ENCODE peak calls at places on chromosomes 3 and 15, in six cellular contexts. K, Y, O, D, M and U are unnamed samples.

GRCh38 chr3:54962200-54962599 is 34.3 kb upstream of the LRTM1 start:
- DNase-seq in K (no peak), Y (no peak), O (no peak), D (no peak), M (no peak), U (no peak)

GRCh38 chr3:195096484-195097330 is 174.3 kb downstream of the XXYLT1 start:
- DNase-seq in K (no peak), Y (no peak), O (no peak), D (no peak), M (no peak), U (no peak)

GRCh38 chr3:86967062-86967461 is 23.9 kb downstream of the VGLL3 start:
- DNase-seq in K (no peak), Y (no peak), O (no peak), D (no peak), M (no peak), U (no peak)

GRCh38 chr15:39438795-39439577 is 141.9 kb upstream of the THBS1 start:
- DNase-seq in K (no peak), Y (no peak), O (no peak), D (no peak), M (peak; percentile 73), U (peak; percentile 44)

GRCh38 chr3:62566022-62566557 is 192.7 kb upstream of the FEZF2 start:
- DNase-seq in K (no peak), Y (no peak), O (no peak), D (no peak), M (no peak), U (no peak)

GRCh38 chr15:75732809-75733451 is 20.3 kb upstream of the CSPG4 start:
- DNase-seq in K (peak; percentile 90), Y (peak; percentile 86), O (peak; percentile 89), D (peak; percentile 55), M (peak; percentile 73), U (peak; percentile 69)

GRCh38 chr3:101695779-101696372 is 9.4 kb upstream of the RPL24 start:
- DNase-seq in K (peak; percentile 33), Y (peak; percentile 91), O (peak; percentile 39), D (no peak), M (peak; percentile 74), U (peak; percentile 66)

GRCh38 chr3:53996153-53996861 is 104.6 kb upstream of the SELENOK start:
- DNase-seq in K (no peak), Y (peak; percentile 22), O (no peak), D (no peak), M (no peak), U (no peak)

GRCh38 chr3:123431658-123432323 is 17.1 kb downstream of the ADCY5 start:
- DNase-seq in K (no peak), Y (no peak), O (no peak), D (no peak), M (no peak), U (no peak)

GRCh38 chr3:43707998-43708397 is 17.3 kb downstream of the ABHD5 start:
- DNase-seq in K (no peak), Y (no peak), O (no peak), D (no peak), M (peak; percentile 89), U (no peak)

GRCh38 chr15:39312984-39313383 is 267.9 kb upstream of the THBS1 start:
- DNase-seq in K (no peak), Y (peak; percentile 48), O (no peak), D (no peak), M (peak; percentile 39), U (peak; percentile 35)

GRCh38 chr3:29644956-29645661 is 364.2 kb downstream of the RBMS3 start:
- DNase-seq in K (no peak), Y (no peak), O (no peak), D (no peak), M (peak; percentile 30), U (no peak)

GRCh38 chr15:48925714-48926223 is 38.0 kb downstream of the SHC4 start:
- DNase-seq in K (peak; percentile 8), Y (no peak), O (no peak), D (no peak), M (peak; percentile 89), U (no peak)

GRCh38 chr3:189331002-189331418 is 159.2 kb downstream of the TPRG1 start:
- DNase-seq in K (no peak), Y (no peak), O (no peak), D (no peak), M (no peak), U (no peak)

GRCh38 chr3:114363554-114364202 is 69.8 kb downstream of the TIGIT start:
- DNase-seq in K (no peak), Y (no peak), O (no peak), D (no peak), M (peak; percentile 48), U (no peak)

GRCh38 chr15:98611808-98612207 is 36.5 kb upstream of the IGF1R start:
- DNase-seq in K (no peak), Y (no peak), O (no peak), D (no peak), M (no peak), U (no peak)

GRCh38 chr15:60460931-60461330 is 18.0 kb downstream of the ICE2 start:
- DNase-seq in K (no peak), Y (no peak), O (no peak), D (no peak), M (no peak), U (no peak)

GRCh38 chr3:132840201-132840700 is 118.0 kb upstream of the NPHP3 start:
- DNase-seq in K (no peak), Y (no peak), O (no peak), D (no peak), M (no peak), U (no peak)

GRCh38 chr15:38073278-38073930 is 139.0 kb downstream of the TMCO5A start:
- DNase-seq in K (no peak), Y (peak; percentile 38), O (peak; percentile 15), D (no peak), M (peak; percentile 55), U (no peak)

DNA sequence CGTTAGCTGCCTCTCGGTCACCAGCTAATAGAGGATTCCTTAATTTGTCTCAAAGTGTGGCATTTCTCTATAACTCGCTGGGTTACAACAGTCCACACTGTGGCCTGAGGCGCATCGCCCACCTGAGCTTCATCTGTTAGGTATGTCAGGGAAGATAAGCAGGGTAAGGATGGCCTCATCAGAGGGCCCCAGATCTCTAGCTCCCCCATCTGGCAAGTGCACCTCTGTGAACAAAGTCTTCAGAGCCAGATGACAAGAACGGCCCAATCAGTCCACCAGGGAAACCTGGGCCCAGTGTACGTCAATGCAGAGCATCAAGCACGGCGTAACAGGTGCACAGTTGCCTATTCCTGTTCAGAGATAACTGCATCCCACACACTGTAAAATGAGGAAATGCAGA is 23.2 kb downstream of the FRG2C start:
- DNase-seq in K (no peak), Y (peak; percentile 52), O (no peak), D (no peak), M (no peak), U (no peak)
- TF ChIP-seq CTCF in K (no peak), Y (peak; percentile 34), O (no peak), D (no peak), M (no peak), U (no peak)

GRCh38 chr3:36842275-36842674 is 77.9 kb upstream of the DCLK3 start:
- DNase-seq in K (no peak), Y (no peak), O (no peak), D (no peak), M (no peak), U (no peak)

GRCh38 chr3:36846406-36846805 is 82.1 kb upstream of the DCLK3 start:
- DNase-seq in K (no peak), Y (no peak), O (no peak), D (no peak), M (no peak), U (no peak)

GRCh38 chr3:36840453-36840921 is 76.1 kb upstream of the DCLK3 start:
- DNase-seq in K (no peak), Y (no peak), O (no peak), D (no peak), M (peak; percentile 3), U (no peak)

DNA sequence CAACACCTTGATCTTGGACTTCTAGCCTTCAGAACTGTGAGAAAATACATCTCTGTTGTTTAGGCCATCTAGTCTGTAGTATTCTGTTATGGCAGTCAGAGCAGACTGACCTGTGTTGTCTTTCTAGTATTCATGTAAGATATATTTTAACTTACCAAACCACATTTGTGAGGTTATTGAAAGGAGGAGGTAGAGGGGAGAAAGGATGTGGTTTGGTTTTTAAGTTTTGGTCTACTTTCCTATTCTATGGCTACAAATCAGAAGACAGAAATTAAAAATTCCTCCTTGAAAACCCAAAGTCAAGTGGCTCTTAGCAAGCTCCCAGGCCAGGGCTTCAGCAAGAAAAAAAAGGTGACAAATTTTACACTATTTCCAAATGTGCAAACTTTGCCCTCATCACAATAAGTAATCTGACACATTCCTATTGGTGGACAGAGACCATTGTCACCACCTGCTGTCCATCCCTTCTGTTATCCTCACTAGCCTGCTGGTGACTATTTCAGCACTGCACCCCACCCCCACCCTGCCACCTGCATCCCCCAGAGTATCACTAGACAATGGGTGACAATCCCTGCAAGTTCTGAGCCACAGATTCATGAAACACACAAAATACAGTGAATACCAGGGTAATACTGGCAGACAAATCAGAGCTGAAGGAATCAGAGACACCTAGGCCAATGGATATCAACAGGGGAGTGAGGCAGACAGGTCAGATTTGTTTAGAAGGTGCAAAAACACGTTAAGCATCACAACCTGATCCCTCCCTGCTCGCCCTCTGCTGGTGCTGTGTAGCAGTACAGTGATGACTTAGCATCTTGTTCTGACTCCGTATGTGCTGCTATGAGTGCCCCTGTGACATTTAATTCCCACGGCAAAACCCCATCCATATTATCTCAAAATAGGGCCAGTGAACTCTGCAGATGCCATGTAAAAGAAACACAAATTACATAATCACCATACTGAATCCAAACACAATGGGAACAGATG is 79.0 kb upstream of the DCLK3 start:
- DNase-seq in K (peak; percentile 43), Y (peak; percentile 85), O (peak; percentile 27), D (no peak), M (peak; percentile 29), U (peak; percentile 41)
- TF ChIP-seq CTCF in K (peak; percentile 55), Y (peak; percentile 74), O (peak; percentile 24), D (no peak), M (peak; percentile 56), U (peak; percentile 57)

GRCh38 chr3:1444196-1444595 is 351.4 kb downstream of the CNTN6 start:
- DNase-seq in K (no peak), Y (no peak), O (no peak), D (no peak), M (no peak), U (no peak)

GRCh38 chr3:1442271-1442670 is 349.4 kb downstream of the CNTN6 start:
- DNase-seq in K (no peak), Y (no peak), O (no peak), D (no peak), M (no peak), U (no peak)

GRCh38 chr3:1439395-1439794 is 346.6 kb downstream of the CNTN6 start:
- DNase-seq in K (no peak), Y (peak; percentile 69), O (peak; percentile 12), D (no peak), M (no peak), U (peak; percentile 43)
- TF ChIP-seq CTCF in K (no peak), Y (peak; percentile 56), O (no peak), D (no peak), M (no peak), U (peak; percentile 59)

GRCh38 chr3:141422961-141423582 is 54.8 kb downstream of the ZBTB38 start:
- DNase-seq in K (no peak), Y (no peak), O (no peak), D (no peak), M (no peak), U (no peak)

GRCh38 chr3:141421186-141421585 is 52.9 kb downstream of the ZBTB38 start:
- DNase-seq in K (no peak), Y (no peak), O (no peak), D (no peak), M (no peak), U (no peak)

GRCh38 chr3:141418751-141419150 is 50.4 kb downstream of the ZBTB38 start:
- DNase-seq in K (no peak), Y (no peak), O (no peak), D (no peak), M (no peak), U (no peak)

GRCh38 chr3:141419946-141420345 is 51.6 kb downstream of the ZBTB38 start:
- DNase-seq in K (no peak), Y (no peak), O (no peak), D (no peak), M (no peak), U (no peak)

GRCh38 chr3:141421639-141422319 is 53.5 kb downstream of the ZBTB38 start:
- DNase-seq in K (no peak), Y (no peak), O (no peak), D (no peak), M (peak; percentile 70), U (no peak)
- TF ChIP-seq CTCF in K (peak; percentile 16), Y (no peak), O (no peak), D (no peak), M (no peak), U (no peak)